ENCODE peak calls at places on chromosomes 16 and 17, in four cellular contexts. W, L, U and D are unnamed samples.

GRCh38 chr17:79255471-79255870 is 180.8 kb downstream of the ENGASE start:
- DNase-seq in W (no peak), L (no peak), U (no peak), D (no peak)

GRCh38 chr17:57197672-57198071 is 58.7 kb upstream of the MSI2 start:
- DNase-seq in W (no peak), L (no peak), U (no peak), D (no peak)

GRCh38 chr17:48100591-48101011 is 677 bp downstream of the CBX1 start:
- DNase-seq in W (peak), L (no peak), U (no peak), D (peak)

GRCh38 chr17:9175700-9176467 is 154.6 kb downstream of the NTN1 start:
- DNase-seq in W (no peak), L (no peak), U (no peak), D (no peak)

GRCh38 chr16:11198817-11199216 is 57.2 kb downstream of the SOCS1 start:
- DNase-seq in W (no peak), L (no peak), U (no peak), D (no peak)

GRCh38 chr17:78960945-78961344 is 18.8 kb downstream of the LGALS3BP start:
- DNase-seq in W (peak), L (no peak), U (no peak), D (no peak)

GRCh38 chr16:35734728-35735402 is 2275.5 kb downstream of the TP53TG3F start:
- DNase-seq in W (no peak), L (no peak), U (no peak), D (no peak)

GRCh38 chr17:21025446-21025845 is 17.4 kb downstream of the USP22 start:
- DNase-seq in W (no peak), L (no peak), U (no peak), D (no peak)

GRCh38 chr16:86375370-86375769 is 135.0 kb upstream of the FOXF1 start:
- DNase-seq in W (peak), L (no peak), U (no peak), D (no peak)

GRCh38 chr17:2122641-2123302 is 67.9 kb downstream of the HIC1 start:
- DNase-seq in W (peak), L (peak), U (no peak), D (peak)

GRCh38 chr17:48726182-48726915 is 2.2 kb downstream of the HOXB13 start:
- DNase-seq in W (no peak), L (no peak), U (no peak), D (no peak)